ENCODE peak calls at places on chromosomes 6 and 20, in six cellular contexts. Q is tibial artery, I is heart left ventricle, D is GM23338, C is heart right ventricle, L is osteocyte. J is an unnamed sample.

GRCh38 chr6:27668442-27669275 is 195.8 kb upstream of the ZNF184 start:
- DNase-seq in L (no peak), D (peak), Q (no peak), C (no peak), I (no peak), J (no peak)

GRCh38 chr6:33927551-33927950 is 123.7 kb upstream of the MLN start:
- DNase-seq in Q (no peak), D (no peak), L (no peak), I (no peak), C (no peak), J (no peak)

GRCh38 chr20:16170406-16170971 is 402.8 kb downstream of the KIF16B start:
- DNase-seq in I (no peak), L (no peak), Q (no peak), C (no peak), D (no peak), J (no peak)

GRCh38 chr6:131258010-131258652 is 122.9 kb downstream of the AKAP7 start:
- DNase-seq in C (no peak), L (no peak), D (no peak), Q (no peak), I (no peak), J (no peak)

GRCh38 chr6:143579703-143580102 is 68.2 kb upstream of the FUCA2 start:
- DNase-seq in D (no peak), Q (peak), L (no peak), C (peak), I (no peak), J (no peak)

GRCh38 chr6:133646021-133646682 is 242.8 kb upstream of the TCF21 start:
- DNase-seq in L (no peak), D (no peak), Q (no peak), I (no peak), C (no peak), J (no peak)

GRCh38 chr6:12208190-12208589 is 82.0 kb upstream of the EDN1 start:
- DNase-seq in D (no peak), L (no peak), Q (peak), I (peak), C (no peak), J (no peak)

GRCh38 chr6:1067346-1067745 is 244.6 kb upstream of the FOXQ1 start:
- DNase-seq in I (no peak), C (no peak), D (no peak), Q (no peak), L (no peak), J (no peak)

GRCh38 chr20:24956001-24956761 is 7.1 kb downstream of the CST7 start:
- DNase-seq in L (peak), Q (no peak), D (no peak), I (no peak), C (no peak), J (peak)

GRCh38 chr6:25005010-25005409 is 69.2 kb upstream of the RIPOR2 start:
- DNase-seq in I (no peak), D (no peak), Q (no peak), C (no peak), L (no peak), J (no peak)

GRCh38 chr6:151139524-151139923 is 100.2 kb upstream of the AKAP12 start:
- DNase-seq in C (no peak), D (no peak), Q (no peak), I (no peak), L (no peak), J (no peak)

GRCh38 chr6:56091159-56091869 is 156.1 kb downstream of the COL21A1 start:
- DNase-seq in L (no peak), C (peak), D (no peak), Q (no peak), I (peak), J (no peak)

GRCh38 chr20:43583982-43584432 is 6.7 kb upstream of the IFT52 start:
- DNase-seq in I (peak), C (peak), Q (peak), L (peak), D (no peak), J (no peak)

GRCh38 chr6:8574749-8575468 is 139.6 kb upstream of the SLC35B3 start:
- DNase-seq in I (no peak), C (no peak), D (no peak), Q (no peak), L (no peak), J (no peak)

GRCh38 chr20:4555188-4555893 is 166.4 kb upstream of the PRND start:
- DNase-seq in Q (no peak), C (no peak), L (no peak), D (no peak), I (no peak), J (no peak)

GRCh38 chr20:44526129-44526528 is 4.3 kb upstream of the SERINC3 start:
- DNase-seq in C (no peak), I (no peak), D (peak), Q (no peak), L (no peak), J (no peak)

GRCh38 chr6:130715058-130715457 is 112.1 kb upstream of the SMLR1 start:
- DNase-seq in I (no peak), D (no peak), C (no peak), L (no peak), Q (no peak), J (no peak)

GRCh38 chr6:2665169-2666070 is 85.3 kb downstream of the MYLK4 start:
- DNase-seq in I (no peak), L (no peak), D (peak), C (no peak), Q (no peak), J (no peak)

GRCh38 chr20:9498322-9498721 is 16.1 kb upstream of the LAMP5 start:
- DNase-seq in Q (no peak), I (no peak), L (no peak), C (no peak), D (no peak), J (no peak)

GRCh38 chr20:9503530-9504251 is 10.7 kb upstream of the LAMP5 start:
- DNase-seq in Q (no peak), D (peak), I (no peak), C (no peak), L (no peak), J (no peak)

GRCh38 chr20:9501473-9501872 is 12.9 kb upstream of the LAMP5 start:
- DNase-seq in Q (no peak), D (no peak), I (no peak), L (no peak), C (no peak), J (no peak)

DNA sequence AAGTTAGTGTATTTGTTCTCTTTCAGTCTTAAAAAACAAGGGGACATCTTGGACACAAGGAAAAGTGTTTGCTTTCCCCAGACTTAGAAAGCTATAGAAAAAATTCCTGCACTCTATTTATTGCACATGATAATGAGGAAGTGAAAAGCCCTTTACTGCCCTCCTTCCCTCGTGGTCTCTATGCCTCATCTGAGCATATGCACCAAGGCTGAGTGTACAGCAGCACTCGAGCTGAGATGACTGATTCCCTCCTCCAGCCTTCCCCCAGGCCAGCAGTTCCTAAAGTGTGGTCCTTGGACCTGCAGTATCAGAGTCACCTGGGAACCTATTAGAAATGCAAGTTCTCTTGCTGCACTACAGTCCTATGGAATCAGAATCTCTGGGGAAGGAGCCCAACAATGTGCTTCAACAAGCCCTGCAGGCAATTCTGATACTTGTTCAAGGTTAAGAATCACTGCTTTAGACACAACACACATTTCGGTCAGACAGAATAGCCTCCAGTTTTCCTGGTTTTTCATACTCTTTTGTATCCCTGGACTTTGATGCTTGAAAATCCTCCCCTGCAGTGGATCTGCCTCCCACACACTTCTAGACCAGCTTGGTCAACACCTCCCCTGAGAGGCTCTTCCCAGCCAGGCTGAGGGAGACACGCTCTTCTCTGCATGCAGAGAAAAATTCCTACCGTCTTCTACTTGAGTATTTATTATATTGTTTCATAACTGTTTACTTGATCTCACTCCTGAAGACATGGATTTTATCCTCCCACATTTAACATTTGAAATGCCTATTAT is 14.1 kb upstream of the LAMP5 start:
- DNase-seq in Q (no peak), I (no peak), L (no peak), D (no peak), C (no peak), J (no peak)
- TF ChIP-seq CTCF in Q (no peak), I (no peak), L (no peak), D (no peak), C (no peak), J (no peak)

GRCh38 chr6:105135056-105135455 is 44.8 kb downstream of the POPDC3 start:
- DNase-seq in D (peak), C (peak), I (no peak), L (no peak), Q (no peak), J (no peak)

GRCh38 chr6:105138141-105138540 is 41.7 kb downstream of the POPDC3 start:
- DNase-seq in C (no peak), I (no peak), Q (no peak), D (no peak), L (no peak), J (no peak)

GRCh38 chr6:105135907-105136432 is 43.8 kb downstream of the POPDC3 start:
- DNase-seq in L (no peak), I (no peak), D (peak), Q (no peak), C (no peak), J (no peak)

GRCh38 chr6:105137388-105137787 is 42.4 kb downstream of the POPDC3 start:
- DNase-seq in I (peak), D (peak), C (peak), L (no peak), Q (peak), J (no peak)

GRCh38 chr6:105136433-105137350 is 43.1 kb downstream of the POPDC3 start:
- DNase-seq in C (peak), D (peak), L (peak), Q (peak), I (peak), J (peak)
- TF ChIP-seq CTCF in C (no peak), D (no peak), L (peak), Q (peak), I (peak), J (peak)

DNA sequence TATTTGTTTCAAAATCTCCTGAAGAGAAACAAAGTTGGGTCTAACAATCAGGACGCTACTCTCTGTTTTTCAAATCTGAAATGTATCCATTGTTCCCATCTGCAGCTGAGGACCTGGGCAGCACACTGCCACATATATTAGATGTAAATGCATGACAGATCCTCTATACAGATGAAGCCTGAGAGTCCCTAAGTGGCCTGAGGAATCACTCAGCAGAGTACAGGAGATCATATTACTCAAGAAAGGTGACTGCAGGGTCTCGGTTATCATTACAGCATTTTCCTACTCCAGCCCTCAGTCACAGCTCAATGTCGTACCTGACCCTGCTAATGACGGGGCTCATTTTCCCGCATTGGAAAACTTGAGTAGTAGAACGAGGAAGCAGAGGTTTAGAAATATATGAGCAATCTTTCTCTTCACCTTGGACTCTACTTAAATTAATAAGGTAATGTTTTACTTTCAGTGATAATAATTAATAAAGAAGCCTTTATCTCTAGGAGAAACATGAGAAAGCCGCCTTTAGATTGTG is 256.2 kb upstream of the IRAK1BP1 start:
- DNase-seq in Q (no peak), C (no peak), D (peak), L (no peak), I (no peak), J (no peak)
- TF ChIP-seq CTCF in Q (no peak), C (no peak), D (no peak), L (no peak), I (no peak), J (no peak)

GRCh38 chr6:14798594-14798982 is 447.3 kb upstream of the JARID2 start:
- DNase-seq in I (no peak), D (no peak), L (no peak), C (no peak), Q (no peak), J (no peak)
- TF ChIP-seq CTCF in I (no peak), D (no peak), L (no peak), C (no peak), Q (no peak), J (no peak)

GRCh38 chr20:14335122-14335521 is 2.3 kb downstream of the FLRT3 start:
- DNase-seq in C (no peak), L (no peak), Q (no peak), I (no peak), D (no peak), J (no peak)

GRCh38 chr20:14333734-14334133 is 3.7 kb downstream of the FLRT3 start:
- DNase-seq in L (no peak), I (no peak), C (no peak), D (no peak), Q (no peak), J (no peak)

GRCh38 chr20:14337400-14338171 is at the start of gene FLRT3:
- DNase-seq in D (peak), I (peak), L (peak), Q (peak), C (peak), J (peak)

GRCh38 chr20:14334306-14334930 is 3.0 kb downstream of the FLRT3 start:
- DNase-seq in L (no peak), C (no peak), I (no peak), D (peak), Q (no peak), J (no peak)

DNA sequence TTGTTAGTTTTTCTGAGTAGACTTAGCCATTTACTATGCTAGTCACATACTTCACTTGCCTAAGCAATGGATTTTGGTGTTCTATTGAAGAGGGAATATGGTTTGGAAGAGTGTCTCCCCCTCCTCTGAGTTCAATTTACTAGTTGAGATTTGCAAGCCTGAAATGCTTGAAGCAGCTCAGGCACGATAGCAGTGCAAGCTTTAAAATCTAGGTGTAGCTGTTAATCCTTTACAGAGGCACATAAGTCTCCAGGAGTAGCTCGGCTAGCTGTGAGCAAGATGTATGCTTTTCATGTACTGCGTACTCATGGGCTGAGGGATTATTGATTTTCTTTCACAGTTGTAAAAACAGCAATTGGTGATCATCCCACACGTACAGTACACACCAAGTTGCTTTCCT is 745 bp downstream of the FLRT3 start:
- DNase-seq in D (peak), I (no peak), C (no peak), L (no peak), Q (no peak), J (no peak)
- TF ChIP-seq CTCF in D (no peak), I (no peak), C (no peak), L (no peak), Q (no peak), J (no peak)

DNA sequence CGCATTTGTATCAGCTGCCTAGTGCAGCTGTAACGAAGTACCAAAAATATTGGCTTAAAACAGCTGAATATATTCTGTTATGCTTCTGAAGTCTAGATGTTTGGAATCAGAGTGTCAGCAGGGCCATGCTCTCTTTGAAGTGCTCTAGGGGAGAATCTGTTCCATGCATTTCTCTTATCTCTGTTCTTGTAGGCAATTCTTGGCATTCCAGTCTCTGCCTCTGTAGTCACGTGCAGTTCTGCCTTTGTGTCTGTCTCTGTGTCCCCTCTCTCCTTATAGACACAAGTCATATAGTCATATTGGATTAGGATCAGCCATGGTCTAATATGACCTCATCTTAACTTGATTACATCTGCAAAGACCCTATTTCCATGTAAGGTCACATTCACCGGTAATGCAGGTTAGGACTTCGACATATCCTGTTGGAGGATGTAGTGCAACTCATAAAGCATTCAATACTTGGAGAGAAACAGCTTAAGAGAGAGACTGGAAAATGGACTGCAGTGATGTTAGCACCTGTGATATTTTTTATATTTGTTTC is 18.6 kb downstream of the FAM83B start:
- DNase-seq in C (no peak), L (no peak), I (no peak), D (peak), Q (no peak), J (no peak)
- TF ChIP-seq CTCF in C (no peak), L (no peak), I (no peak), D (no peak), Q (no peak), J (no peak)

DNA sequence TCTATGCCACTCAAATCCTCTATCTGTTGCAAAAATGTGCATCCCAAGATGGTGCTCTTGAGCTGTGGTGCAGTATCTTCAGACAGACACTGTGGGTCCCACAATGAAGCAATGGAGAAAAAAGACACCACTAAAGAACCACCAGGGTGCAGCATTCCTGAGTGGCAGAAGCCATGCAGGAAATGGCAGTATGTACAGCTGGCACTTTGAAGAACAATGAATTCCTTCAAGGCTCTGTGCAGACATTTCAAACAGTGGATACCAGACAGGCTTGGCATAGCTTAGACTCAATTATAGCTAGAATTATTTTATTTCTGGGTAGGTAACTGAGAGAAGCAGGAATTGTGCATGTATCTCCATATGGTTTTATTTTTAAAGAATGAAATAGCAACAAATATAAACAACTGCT is 24.0 kb upstream of the HDAC2 start:
- DNase-seq in I (peak), L (no peak), Q (no peak), C (peak), D (peak), J (no peak)
- TF ChIP-seq CTCF in I (peak), L (peak), Q (peak), C (no peak), D (peak), J (peak)

DNA sequence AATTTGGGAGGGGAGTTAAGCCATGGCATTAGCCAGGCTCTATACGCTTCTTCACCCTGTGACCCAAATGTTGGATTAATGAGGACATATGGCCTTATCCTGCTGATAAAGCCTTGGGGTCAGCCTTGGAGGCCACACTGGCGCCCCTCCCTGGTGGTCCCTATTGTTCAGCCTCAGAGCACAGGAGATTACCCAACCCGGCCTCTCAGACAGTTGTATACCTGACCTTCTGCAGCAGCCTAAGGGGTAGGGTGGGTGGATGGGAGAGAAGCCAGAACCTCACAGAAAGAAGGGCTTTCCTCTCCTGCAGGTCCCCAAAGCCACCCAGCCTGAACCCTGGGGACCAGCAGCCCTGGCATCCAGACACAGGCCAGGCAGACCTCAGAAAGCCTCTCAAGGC is 76.8 kb downstream of the LINC00237 start:
- DNase-seq in C (no peak), L (no peak), Q (no peak), I (no peak), D (no peak), J (no peak)
- TF ChIP-seq CTCF in C (no peak), L (no peak), Q (no peak), I (no peak), D (peak), J (no peak)

GRCh38 chr6:117345292-117345610 is 79.9 kb downstream of the VGLL2 start:
- DNase-seq in I (no peak), C (no peak), D (no peak), L (no peak), Q (no peak), J (no peak)

GRCh38 chr6:117344444-117345291 is 79.3 kb downstream of the VGLL2 start:
- DNase-seq in L (no peak), D (peak), C (no peak), Q (no peak), I (no peak), J (no peak)

GRCh38 chr6:117351521-117351920 is 74.2 kb downstream of the ROS1 start:
- DNase-seq in Q (no peak), L (no peak), C (no peak), D (no peak), I (no peak), J (no peak)

GRCh38 chr6:117346142-117346930 is 79.4 kb downstream of the ROS1 start:
- DNase-seq in I (no peak), C (no peak), L (no peak), Q (no peak), D (peak), J (no peak)
- TF ChIP-seq CTCF in I (peak), C (peak), L (peak), Q (peak), D (no peak), J (peak)

DNA sequence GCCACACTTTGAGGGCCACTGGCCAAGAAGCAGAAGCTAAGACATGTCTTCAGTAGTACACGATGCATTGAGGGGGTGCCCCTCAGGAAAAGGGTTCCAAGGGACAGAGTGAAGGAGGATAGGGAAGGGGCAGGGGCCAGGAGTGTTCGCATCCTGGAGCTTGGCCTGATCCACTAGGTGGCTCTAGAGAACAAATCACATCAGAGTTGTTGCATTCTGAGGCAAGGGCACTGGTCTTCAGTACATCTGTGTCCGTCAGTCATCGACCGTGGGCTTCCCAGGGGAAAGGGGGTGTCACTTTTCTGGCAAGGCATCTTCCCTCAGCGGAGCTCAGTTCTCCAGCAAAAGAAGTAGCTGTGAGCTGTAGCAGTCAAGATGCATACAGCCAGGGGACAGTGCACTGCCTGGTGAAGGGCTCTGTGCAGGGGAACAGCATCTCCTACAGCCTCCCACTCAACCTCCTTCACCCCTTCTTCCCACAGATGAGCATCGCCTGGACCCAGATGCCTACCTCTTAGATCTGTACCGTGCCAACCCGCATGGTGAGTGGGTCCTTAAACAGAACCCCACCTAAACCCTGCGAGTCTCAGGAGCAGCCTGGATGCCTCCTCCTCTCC is 47.8 kb downstream of the ARHGAP40 start:
- DNase-seq in C (no peak), D (peak), L (no peak), I (no peak), Q (no peak), J (no peak)
- TF ChIP-seq CTCF in C (no peak), D (peak), L (peak), I (peak), Q (no peak), J (peak)